ENCODE peak calls at places on chromosome 15, in ten cellular contexts. F is GM23338, V is mammary epithelial cell, T is fibroblast of lung, W is PC-3, A is IMR-90, D is neuronal stem cell, O is hepatocyte, U is GM23248, Q is PC-9. C is an unnamed sample.

GRCh38 chr15:39934415-39935044 is 615 bp downstream of the EIF2AK4 start:
- DNase-seq in F (no peak), V (peak), T (peak), W (peak), A (no peak), D (peak), O (no peak), U (peak), Q (no peak), C (no peak)

GRCh38 chr15:84731774-84732173 is 15.8 kb upstream of the SEC11A start:
- DNase-seq in F (no peak), V (no peak), T (peak), W (no peak), A (peak), D (no peak), O (no peak), U (peak), Q (no peak), C (no peak)

GRCh38 chr15:100528833-100529428 is at the start of gene CERS3:
- DNase-seq in F (no peak), V (peak), T (no peak), W (no peak), A (no peak), D (no peak), O (no peak), U (no peak), Q (no peak), C (no peak)

GRCh38 chr15:25799906-25800700 is 63.0 kb downstream of the ATP10A start:
- DNase-seq in F (no peak), V (no peak), T (no peak), W (no peak), A (no peak), D (no peak), O (no peak), U (no peak), Q (no peak), C (no peak)

GRCh38 chr15:98257290-98257689 is 296.8 kb downstream of the ARRDC4 start:
- DNase-seq in F (no peak), V (no peak), T (no peak), W (no peak), A (no peak), D (no peak), O (no peak), U (no peak), Q (no peak), C (no peak)

GRCh38 chr15:27601239-27601942 is 497.7 kb downstream of the OCA2 start:
- DNase-seq in F (no peak), V (no peak), T (peak), W (peak), A (no peak), D (no peak), O (peak), U (peak), Q (no peak), C (peak)

GRCh38 chr15:26242565-26242964 is 379.4 kb upstream of the ATP10A start:
- DNase-seq in F (peak), V (no peak), T (no peak), W (no peak), A (no peak), D (no peak), O (no peak), U (no peak), Q (no peak), C (no peak)

GRCh38 chr15:98163319-98164030 is 203.0 kb downstream of the ARRDC4 start:
- DNase-seq in F (peak), V (no peak), T (no peak), W (no peak), A (no peak), D (no peak), O (no peak), U (no peak), Q (no peak), C (no peak)

GRCh38 chr15:79432345-79433311 is 492 bp downstream of the MINAR1 start:
- DNase-seq in F (peak), V (peak), T (no peak), W (no peak), A (no peak), D (no peak), O (peak), U (peak), Q (no peak), C (no peak)

GRCh38 chr15:90892023-90892422 is 7.7 kb downstream of the FES start:
- DNase-seq in F (no peak), V (no peak), T (no peak), W (no peak), A (no peak), D (no peak), O (no peak), U (no peak), Q (no peak), C (no peak)

GRCh38 chr15:90891346-90891949 is 7.1 kb downstream of the FES start:
- DNase-seq in F (no peak), V (no peak), T (no peak), W (no peak), A (no peak), D (no peak), O (no peak), U (no peak), Q (no peak), C (no peak)

GRCh38 chr15:90892498-90893174 is 8.3 kb downstream of the FES start:
- DNase-seq in F (no peak), V (no peak), T (no peak), W (no peak), A (no peak), D (no peak), O (no peak), U (no peak), Q (no peak), C (no peak)

GRCh38 chr15:90895571-90896117 is 7.5 kb upstream of the MAN2A2 start:
- DNase-seq in F (peak), V (no peak), T (no peak), W (no peak), A (no peak), D (no peak), O (no peak), U (peak), Q (no peak), C (no peak)

DNA sequence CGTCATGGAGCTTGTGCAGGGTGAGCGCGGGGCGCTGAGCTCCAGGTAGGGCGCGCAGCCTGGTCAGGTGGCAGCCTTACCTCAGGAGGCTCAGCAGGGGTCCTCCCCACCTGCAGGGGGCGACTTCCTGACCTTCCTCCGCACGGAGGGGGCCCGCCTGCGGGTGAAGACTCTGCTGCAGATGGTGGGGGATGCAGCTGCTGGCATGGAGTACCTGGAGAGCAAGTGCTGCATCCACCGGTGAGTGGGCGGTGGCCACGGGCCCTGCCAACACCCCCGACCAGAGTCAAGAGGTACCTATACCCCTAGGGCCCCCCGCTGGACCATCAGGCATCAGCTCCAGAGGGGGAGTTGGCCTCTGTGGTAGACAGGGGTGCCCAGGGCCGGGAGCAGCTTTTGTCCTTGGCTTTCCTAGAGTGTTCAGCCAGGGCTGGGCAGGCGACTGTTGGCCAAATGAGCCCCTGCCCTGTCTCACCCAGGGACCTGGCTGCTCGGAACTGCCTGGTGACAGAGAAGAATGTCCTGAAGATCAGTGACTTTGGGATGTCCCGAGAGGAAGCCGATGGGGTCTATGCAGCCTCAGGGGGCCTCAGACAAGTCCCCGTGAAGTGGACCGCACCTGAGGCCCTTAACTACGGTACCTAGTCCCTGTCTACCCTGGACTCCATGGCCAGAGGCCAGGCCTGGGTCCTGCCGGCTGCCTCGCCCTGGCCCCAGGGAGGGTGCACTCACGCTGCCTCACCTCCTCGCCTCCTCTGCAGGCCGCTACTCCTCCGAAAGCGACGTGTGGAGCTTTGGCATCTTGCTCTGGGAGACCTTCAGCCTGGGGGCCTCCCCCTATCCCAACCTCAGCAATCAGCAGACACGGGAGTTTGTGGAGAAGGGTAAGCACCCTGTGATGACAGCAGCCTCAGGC is 9.1 kb downstream of the FES start:
- DNase-seq in F (peak), V (no peak), T (no peak), W (no peak), A (no peak), D (no peak), O (no peak), U (no peak), Q (no peak), C (no peak)
- H2AFZ ChIP-seq in F (no peak), V (no peak), T (no peak), W (no peak), A (no peak), D (no peak), O (no peak), U (no peak), Q (no peak), C (no peak)

GRCh38 chr15:60397772-60398445 is at the start of gene ANXA2:
- DNase-seq in F (peak), V (peak), T (peak), W (peak), A (peak), D (no peak), O (peak), U (peak), Q (peak), C (peak)
- H2AFZ ChIP-seq in F (peak), V (peak), T (no peak), W (peak), A (peak), D (peak), O (peak), U (no peak), Q (no peak), C (peak)

GRCh38 chr15:67103869-67104268 is 38.5 kb downstream of the SMAD3 start:
- DNase-seq in F (no peak), V (no peak), T (no peak), W (no peak), A (no peak), D (no peak), O (no peak), U (no peak), Q (no peak), C (no peak)
- H2AFZ ChIP-seq in F (no peak), V (no peak), T (no peak), W (no peak), A (no peak), D (no peak), O (no peak), U (no peak), Q (no peak), C (no peak)

GRCh38 chr15:63609448-63609847 is 12.3 kb downstream of the FBXL22 start:
- DNase-seq in F (no peak), V (no peak), T (no peak), W (no peak), A (no peak), D (no peak), O (no peak), U (no peak), Q (no peak), C (no peak)

GRCh38 chr15:63611217-63611616 is 14.0 kb downstream of the FBXL22 start:
- DNase-seq in F (no peak), V (no peak), T (no peak), W (no peak), A (no peak), D (no peak), O (no peak), U (no peak), Q (no peak), C (no peak)

GRCh38 chr15:63608989-63609388 is 11.8 kb downstream of the FBXL22 start:
- DNase-seq in F (no peak), V (no peak), T (no peak), W (no peak), A (no peak), D (no peak), O (no peak), U (no peak), Q (no peak), C (no peak)

GRCh38 chr15:63612300-63612699 is 15.1 kb downstream of the FBXL22 start:
- DNase-seq in F (no peak), V (no peak), T (no peak), W (no peak), A (no peak), D (no peak), O (no peak), U (no peak), Q (no peak), C (no peak)

DNA sequence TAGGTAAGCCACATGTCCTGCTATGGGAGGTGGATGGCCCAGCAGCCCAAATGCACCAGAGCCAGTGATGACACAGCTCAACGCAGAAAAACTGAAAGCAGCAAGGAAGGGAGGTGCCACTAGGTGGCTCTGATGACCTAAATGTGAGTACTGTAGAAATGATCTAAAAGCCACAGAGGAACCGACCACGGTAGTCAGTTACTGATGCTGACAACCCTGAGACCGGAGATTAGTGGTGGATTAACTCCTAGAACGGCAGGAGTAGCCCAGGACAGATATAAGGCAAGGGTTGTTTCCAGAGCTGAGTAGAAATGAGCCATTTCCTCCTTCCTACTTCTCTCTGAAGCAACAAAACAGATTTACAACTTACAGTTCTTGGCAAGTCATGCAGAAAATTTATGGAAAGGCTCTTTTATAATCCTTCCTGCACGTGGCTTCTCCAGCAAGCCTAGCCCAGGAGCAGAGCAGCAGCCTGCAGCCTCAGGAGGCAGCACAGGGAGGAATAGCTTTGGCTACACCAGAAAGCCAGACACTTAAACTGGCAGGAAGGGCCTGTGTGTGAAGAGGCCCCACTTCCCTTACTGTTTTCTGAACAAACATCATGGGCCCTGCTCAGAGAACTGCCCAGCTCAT is 13.1 kb downstream of the FBXL22 start:
- DNase-seq in F (peak), V (peak), T (peak), W (peak), A (peak), D (peak), O (peak), U (peak), Q (peak), C (peak)
- H2AFZ ChIP-seq in F (no peak), V (no peak), T (no peak), W (peak), A (peak), D (peak), O (no peak), U (peak), Q (no peak), C (peak)

GRCh38 chr15:58078591-58078990 is 13.1 kb upstream of the ALDH1A2 start:
- DNase-seq in F (no peak), V (no peak), T (no peak), W (no peak), A (no peak), D (no peak), O (no peak), U (peak), Q (no peak), C (no peak)
- H2AFZ ChIP-seq in F (no peak), V (peak), T (no peak), W (no peak), A (no peak), D (no peak), O (no peak), U (no peak), Q (no peak), C (no peak)

GRCh38 chr15:52254331-52254730 is 41.3 kb downstream of the MYO5C start:
- DNase-seq in F (peak), V (no peak), T (no peak), W (peak), A (no peak), D (no peak), O (no peak), U (no peak), Q (no peak), C (no peak)
- H2AFZ ChIP-seq in F (no peak), V (no peak), T (no peak), W (no peak), A (no peak), D (no peak), O (no peak), U (no peak), Q (no peak), C (no peak)

GRCh38 chr15:63391669-63392354 is 10.2 kb upstream of the CA12 start:
- DNase-seq in F (no peak), V (no peak), T (no peak), W (no peak), A (no peak), D (no peak), O (no peak), U (no peak), Q (no peak), C (no peak)
- H2AFZ ChIP-seq in F (no peak), V (no peak), T (no peak), W (no peak), A (no peak), D (no peak), O (no peak), U (no peak), Q (no peak), C (no peak)